ENCODE peak calls at places on chromosome 18, in four cellular contexts. One of them, this sample, is unnamed. For H3K4me1, the result is how much of the 10 kb centered on the place peaks cover.

GRCh38 chr18:48735856-48736255 is 197.0 kb downstream of the CTIF start:
- DNase-seq in K562: no peak
- DNase-seq in HCT116: no peak
- DNase-seq in HepG2: no peak
- DNase-seq in this sample: no peak

GRCh38 chr18:10160251-10160650 is 246.4 kb downstream of the VAPA start:
- DNase-seq in K562: no peak
- DNase-seq in HCT116: no peak
- DNase-seq in HepG2: peak
- DNase-seq in this sample: no peak

GRCh38 chr18:79680100-79680879 is 687 bp downstream of the CTDP1 start:
- DNase-seq in K562: peak
- DNase-seq in HCT116: no peak
- DNase-seq in HepG2: peak
- DNase-seq in this sample: peak

GRCh38 chr18:3084206-3084605 is 71.3 kb upstream of the LPIN2 start:
- DNase-seq in K562: no peak
- DNase-seq in HCT116: no peak
- DNase-seq in HepG2: no peak
- DNase-seq in this sample: no peak

GRCh38 chr18:2932247-2933181 is 80.4 kb downstream of the LPIN2 start:
- DNase-seq in K562: peak
- DNase-seq in HCT116: peak
- DNase-seq in HepG2: peak
- DNase-seq in this sample: peak

GRCh38 chr18:79798346-79798998 is 734 bp downstream of the KCNG2 start:
- DNase-seq in K562: no peak
- DNase-seq in HCT116: no peak
- DNase-seq in HepG2: no peak
- DNase-seq in this sample: no peak

GRCh38 chr18:48572402-48573126 is 33.7 kb downstream of the CTIF start:
- DNase-seq in K562: no peak
- DNase-seq in HCT116: no peak
- DNase-seq in HepG2: no peak
- DNase-seq in this sample: no peak

GRCh38 chr18:22169889-22170420 is 566 bp downstream of the GATA6 start:
- DNase-seq in K562: peak
- DNase-seq in HCT116: no peak
- DNase-seq in HepG2: peak
- DNase-seq in this sample: peak

GRCh38 chr18:36693931-36694661 is 134.7 kb downstream of the TPGS2 start:
- DNase-seq in K562: no peak
- DNase-seq in HCT116: no peak
- DNase-seq in HepG2: peak
- DNase-seq in this sample: no peak

GRCh38 chr18:62987859-62988258 is 272.5 kb downstream of the PHLPP1 start:
- DNase-seq in K562: no peak
- DNase-seq in HCT116: no peak
- DNase-seq in HepG2: no peak
- DNase-seq in this sample: no peak

GRCh38 chr18:75544496-75544895 is 117.0 kb upstream of the SMIM21 start:
- DNase-seq in K562: no peak
- DNase-seq in HCT116: peak
- DNase-seq in HepG2: no peak
- DNase-seq in this sample: no peak

GRCh38 chr18:9156604-9157249 is 20.1 kb downstream of the ANKRD12 start:
- DNase-seq in K562: no peak
- DNase-seq in HCT116: no peak
- DNase-seq in HepG2: no peak
- DNase-seq in this sample: no peak

GRCh38 chr18:5058768-5059539 is 138.1 kb downstream of the AKAIN1 start:
- DNase-seq in K562: no peak
- DNase-seq in HCT116: no peak
- DNase-seq in HepG2: no peak
- DNase-seq in this sample: no peak
- TF ChIP-seq ELF1 in K562: no peak
- TF ChIP-seq ELF1 in HCT116: no peak
- TF ChIP-seq ELF1 in HepG2: no peak
- TF ChIP-seq ELF1 in this sample: no peak

DNA sequence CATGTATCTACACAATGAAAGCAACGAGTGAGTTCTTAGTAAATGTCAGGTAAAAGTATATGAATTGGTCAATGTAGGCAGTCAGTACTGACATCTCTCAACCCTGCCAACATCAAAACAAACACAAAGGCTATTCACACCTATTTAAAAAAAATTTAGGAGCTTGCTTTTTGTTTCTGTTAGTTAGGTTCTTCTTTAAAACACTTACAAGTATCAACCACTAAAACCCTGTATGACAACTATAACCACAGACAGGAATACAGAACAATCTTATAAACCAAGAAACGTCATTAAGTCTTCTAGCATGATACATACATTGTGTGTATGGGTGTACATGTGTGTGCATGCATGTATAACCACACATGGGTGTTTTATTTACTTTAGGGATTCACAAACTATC is 131.0 kb downstream of the TCF4 start:
- DNase-seq in K562: no peak
- DNase-seq in HCT116: no peak
- DNase-seq in HepG2: no peak
- DNase-seq in this sample: no peak
- H3K4me1 ChIP-seq in K562: under half
- H3K4me1 ChIP-seq in HCT116: under half
- H3K4me1 ChIP-seq in HepG2: under half
- H3K4me1 ChIP-seq in this sample: under half

DNA sequence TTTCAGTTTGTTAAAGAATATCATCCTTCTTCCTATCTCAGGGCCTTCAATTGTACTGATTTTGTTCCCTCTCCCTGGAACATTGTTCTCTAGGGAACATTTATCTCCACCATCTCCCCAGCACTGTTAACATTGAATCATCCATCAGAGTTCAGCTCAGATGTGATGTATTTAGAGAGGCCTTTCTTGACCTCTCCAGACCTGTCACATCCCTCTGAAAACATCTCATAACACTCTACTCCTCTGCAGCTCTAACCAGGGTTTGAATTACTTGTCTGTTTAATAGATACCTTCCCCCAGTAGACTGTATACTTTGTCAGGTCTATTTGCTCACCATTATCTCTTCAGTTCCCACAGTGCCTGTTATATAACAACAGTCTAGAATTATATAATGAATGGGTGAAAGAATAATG is 98.6 kb downstream of the GALNT1 start:
- DNase-seq in K562: no peak
- DNase-seq in HCT116: no peak
- DNase-seq in HepG2: peak
- DNase-seq in this sample: no peak
- H3K27ac ChIP-seq in K562: no peak
- H3K27ac ChIP-seq in HCT116: no peak
- H3K27ac ChIP-seq in HepG2: no peak
- H3K27ac ChIP-seq in this sample: no peak

GRCh38 chr18:46098616-46098933 is 479 bp upstream of the ATP5F1A start:
- DNase-seq in K562: no peak
- DNase-seq in HCT116: no peak
- DNase-seq in HepG2: no peak
- DNase-seq in this sample: no peak
- TF ChIP-seq ELF1 in K562: no peak
- TF ChIP-seq ELF1 in HCT116: no peak
- TF ChIP-seq ELF1 in HepG2: no peak
- TF ChIP-seq ELF1 in this sample: no peak

GRCh38 chr18:55245200-55245599 is 285.9 kb upstream of the CCDC68 start:
- DNase-seq in K562: no peak
- DNase-seq in HCT116: no peak
- DNase-seq in HepG2: no peak
- DNase-seq in this sample: no peak

GRCh38 chr18:55244520-55244919 is 285.3 kb upstream of the CCDC68 start:
- DNase-seq in K562: no peak
- DNase-seq in HCT116: no peak
- DNase-seq in HepG2: no peak
- DNase-seq in this sample: no peak

GRCh38 chr18:55246278-55246677 is 287.0 kb upstream of the CCDC68 start:
- DNase-seq in K562: no peak
- DNase-seq in HCT116: no peak
- DNase-seq in HepG2: no peak
- DNase-seq in this sample: no peak

GRCh38 chr18:55243255-55243654 is 284.0 kb upstream of the CCDC68 start:
- DNase-seq in K562: no peak
- DNase-seq in HCT116: no peak
- DNase-seq in HepG2: no peak
- DNase-seq in this sample: no peak

GRCh38 chr18:55243852-55244251 is 284.6 kb upstream of the CCDC68 start:
- DNase-seq in K562: no peak
- DNase-seq in HCT116: no peak
- DNase-seq in HepG2: no peak
- DNase-seq in this sample: no peak
- H3K4me1 ChIP-seq in K562: under half
- H3K4me1 ChIP-seq in HCT116: under half
- H3K4me1 ChIP-seq in HepG2: under half
- H3K4me1 ChIP-seq in this sample: under half